ENCODE peak calls at places on chromosomes 6 and 20, in seven cellular contexts. V is HL-60, G is suprapubic skin, T is HCT116, O is sigmoid colon, B is spleen, Q is GM23338. S is an unnamed sample.

GRCh38 chr6:100768816-100769351 is 112.2 kb downstream of the ASCC3 start:
- DNase-seq in V (no peak), G (no peak), T (no peak), O (no peak), B (no peak), Q (no peak), S (no peak)

GRCh38 chr6:74574794-74575193 is 631.1 kb downstream of the COL12A1 start:
- DNase-seq in V (no peak), G (no peak), T (peak), O (no peak), B (no peak), Q (peak), S (no peak)

GRCh38 chr6:99184696-99185095 is 164.8 kb downstream of the FAXC start:
- DNase-seq in V (peak), G (no peak), T (no peak), O (no peak), B (no peak), Q (no peak), S (no peak)

GRCh38 chr6:145267076-145267867 is 468.0 kb downstream of the EPM2A start:
- DNase-seq in V (no peak), G (no peak), T (no peak), O (no peak), B (no peak), Q (peak), S (no peak)

GRCh38 chr6:115058414-115059211 is 715.8 kb upstream of the HS3ST5 start:
- DNase-seq in V (no peak), G (no peak), T (no peak), O (no peak), B (no peak), Q (no peak), S (no peak)

GRCh38 chr20:61803416-61803902 is 262.2 kb downstream of the TAF4 start:
- DNase-seq in V (no peak), G (no peak), T (no peak), O (no peak), B (peak), Q (no peak), S (no peak)

GRCh38 chr6:138250513-138251247 is 32.4 kb upstream of the PBOV1 start:
- DNase-seq in V (no peak), G (no peak), T (no peak), O (no peak), B (no peak), Q (no peak), S (peak)

GRCh38 chr20:4159765-4160490 is 144.6 kb upstream of the RNF24 start:
- DNase-seq in V (no peak), G (no peak), T (no peak), O (no peak), B (peak), Q (no peak), S (no peak)

GRCh38 chr6:14390805-14391204 is 273.2 kb downstream of the CD83 start:
- DNase-seq in V (no peak), G (no peak), T (no peak), O (no peak), B (no peak), Q (no peak), S (no peak)

GRCh38 chr6:109736273-109737031 is 45.4 kb downstream of the FIG4 start:
- DNase-seq in V (no peak), G (no peak), T (no peak), O (no peak), B (no peak), Q (peak), S (no peak)

GRCh38 chr20:14948416-14948815 is 611.0 kb upstream of the FLRT3 start:
- DNase-seq in V (no peak), G (no peak), T (no peak), O (no peak), B (no peak), Q (no peak), S (no peak)

GRCh38 chr20:51695574-51696303 is 72.5 kb downstream of the ATP9A start:
- DNase-seq in V (peak), G (no peak), T (no peak), O (no peak), B (no peak), Q (no peak), S (no peak)

GRCh38 chr6:138161434-138162103 is at the start of gene ARFGEF3:
- DNase-seq in V (no peak), G (no peak), T (no peak), O (no peak), B (peak), Q (peak), S (no peak)

GRCh38 chr20:1943267-1944002 is 48.2 kb downstream of the SIRPA start:
- DNase-seq in V (no peak), G (peak), T (no peak), O (peak), B (peak), Q (no peak), S (no peak)

GRCh38 chr6:101907356-101908217 is 514.1 kb downstream of the GRIK2 start:
- DNase-seq in V (no peak), G (no peak), T (no peak), O (no peak), B (no peak), Q (no peak), S (no peak)

GRCh38 chr20:12289476-12289875 is 371.8 kb downstream of the BTBD3 start:
- DNase-seq in V (peak), G (no peak), T (no peak), O (no peak), B (no peak), Q (no peak), S (no peak)

GRCh38 chr6:99547526-99547925 is 20.9 kb downstream of the CCNC start:
- DNase-seq in V (no peak), G (no peak), T (no peak), O (no peak), B (no peak), Q (no peak), S (no peak)

GRCh38 chr6:43215066-43215465 is 14.2 kb downstream of the DNPH1 start:
- DNase-seq in V (no peak), G (no peak), T (no peak), O (no peak), B (no peak), Q (no peak), S (no peak)

GRCh38 chr6:5999688-6000608 is 6.8 kb downstream of the NRN1 start:
- DNase-seq in V (no peak), G (no peak), T (no peak), O (no peak), B (peak), Q (peak), S (no peak)

GRCh38 chr6:91565207-91565606 is 978.3 kb upstream of the MAP3K7 start:
- DNase-seq in V (no peak), G (no peak), T (no peak), O (no peak), B (no peak), Q (no peak), S (no peak)

GRCh38 chr6:75368151-75368779 is 83.7 kb upstream of the TMEM30A start:
- DNase-seq in V (no peak), G (no peak), T (peak), O (peak), B (no peak), Q (peak), S (no peak)

GRCh38 chr20:10185741-10186558 is 32.7 kb upstream of the SNAP25 start:
- DNase-seq in V (no peak), G (no peak), T (no peak), O (no peak), B (no peak), Q (no peak), S (peak)

GRCh38 chr6:33205172-33206026 is 944 bp downstream of the HSD17B8 start:
- DNase-seq in V (no peak), G (no peak), T (peak), O (peak), B (peak), Q (peak), S (no peak)

GRCh38 chr6:42100029-42100901 is 42.2 kb downstream of the C6orf132 start:
- DNase-seq in V (no peak), G (no peak), T (no peak), O (no peak), B (no peak), Q (no peak), S (no peak)

GRCh38 chr6:23181301-23182110 is 612.1 kb downstream of the HDGFL1 start:
- DNase-seq in V (no peak), G (no peak), T (no peak), O (no peak), B (no peak), Q (no peak), S (no peak)

GRCh38 chr6:99816795-99817194 is 177.2 kb downstream of the MCHR2 start:
- DNase-seq in V (no peak), G (no peak), T (no peak), O (no peak), B (no peak), Q (no peak), S (no peak)

GRCh38 chr20:47189060-47189459 is 167.4 kb downstream of the ZMYND8 start:
- DNase-seq in V (no peak), G (no peak), T (no peak), O (no peak), B (no peak), Q (no peak), S (no peak)

GRCh38 chr6:14270925-14271791 is 153.6 kb downstream of the CD83 start:
- DNase-seq in V (peak), G (no peak), T (peak), O (no peak), B (no peak), Q (no peak), S (no peak)

GRCh38 chr20:33659341-33660034 is 2.6 kb upstream of the C20orf144 start:
- DNase-seq in V (no peak), G (no peak), T (no peak), O (peak), B (peak), Q (no peak), S (no peak)

GRCh38 chr20:23484081-23484480 is 6.8 kb upstream of the CST8 start:
- DNase-seq in V (no peak), G (no peak), T (no peak), O (no peak), B (no peak), Q (no peak), S (no peak)

GRCh38 chr6:92132446-92132845 is 1286.9 kb downstream of the EPHA7 start:
- DNase-seq in V (no peak), G (no peak), T (no peak), O (no peak), B (no peak), Q (no peak), S (no peak)

GRCh38 chr6:168292911-168293310 is 26.7 kb downstream of the DACT2 start:
- DNase-seq in V (no peak), G (no peak), T (no peak), O (no peak), B (no peak), Q (no peak), S (no peak)

GRCh38 chr20:57835053-57835452 is 125.2 kb upstream of the PMEPA1 start:
- DNase-seq in V (no peak), G (no peak), T (no peak), O (no peak), B (no peak), Q (no peak), S (no peak)

GRCh38 chr20:50690979-50691584 is at the start of gene RIPOR3:
- DNase-seq in V (no peak), G (no peak), T (no peak), O (peak), B (no peak), Q (peak), S (no peak)

GRCh38 chr6:149065658-149066556 is 251.6 kb upstream of the TAB2 start:
- DNase-seq in V (peak), G (no peak), T (no peak), O (no peak), B (peak), Q (no peak), S (no peak)

GRCh38 chr6:164412566-164412965 is 896.8 kb downstream of the C6orf118 start:
- DNase-seq in V (no peak), G (no peak), T (no peak), O (no peak), B (no peak), Q (no peak), S (no peak)

GRCh38 chr6:116615937-116616756 is at the start of gene RSPH4A:
- DNase-seq in V (peak), G (peak), T (peak), O (peak), B (peak), Q (peak), S (peak)
- TF ChIP-seq CTCF in V (no peak), G (no peak), T (no peak), O (no peak), B (no peak), Q (peak), S (no peak)

GRCh38 chr20:43915209-43916072 is 789 bp downstream of the TOX2 start:
- DNase-seq in V (no peak), G (no peak), T (no peak), O (no peak), B (no peak), Q (peak), S (no peak)
- TF ChIP-seq POLR2AphosphoS5 in V (no peak), G (no peak), T (no peak), O (no peak), B (no peak), Q (no peak), S (no peak)

DNA sequence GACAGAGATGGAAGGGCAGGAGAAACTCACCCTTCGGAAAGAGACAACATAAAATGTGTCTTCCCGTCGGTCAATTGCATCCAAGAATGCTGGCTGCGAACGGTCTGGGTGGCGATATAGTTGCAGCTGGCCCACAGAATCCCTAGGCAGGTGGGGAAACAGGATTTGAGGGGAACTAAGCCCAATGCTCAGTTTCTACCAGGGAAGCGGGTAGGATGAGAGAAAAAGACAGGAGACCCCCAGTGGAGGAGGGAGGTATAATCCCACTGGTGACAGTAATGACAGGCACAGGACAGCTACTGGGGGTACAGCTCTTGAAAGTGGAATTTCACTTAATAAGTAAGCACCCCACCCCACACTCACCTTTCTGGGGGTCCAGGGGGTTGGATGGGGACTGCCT is 7.5 kb upstream of the TNXB start:
- DNase-seq in V (no peak), G (no peak), T (no peak), O (no peak), B (no peak), Q (peak), S (no peak)
- TF ChIP-seq CTCF in V (peak), G (no peak), T (peak), O (no peak), B (peak), Q (peak), S (no peak)

DNA sequence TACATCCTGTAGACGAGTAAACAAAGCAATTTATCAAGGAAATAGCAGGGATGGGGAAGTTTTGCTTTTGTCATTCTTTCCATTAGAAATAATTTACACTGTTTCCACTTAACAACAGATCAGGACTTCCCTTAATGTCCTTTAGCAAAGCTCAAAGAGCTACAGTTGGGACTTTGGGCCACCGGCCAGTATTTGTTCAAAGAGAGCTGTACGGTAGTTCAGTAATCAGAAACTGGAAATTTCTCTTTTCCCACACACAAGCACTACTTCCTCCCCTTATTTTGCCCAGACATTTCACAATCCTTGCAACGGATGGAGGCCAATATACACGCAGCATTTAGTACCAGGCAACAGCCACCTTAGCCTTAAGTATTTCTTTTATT is 12.1 kb upstream of the HINT3 start:
- DNase-seq in V (peak), G (no peak), T (no peak), O (peak), B (no peak), Q (no peak), S (peak)
- TF ChIP-seq POLR2AphosphoS5 in V (no peak), G (no peak), T (no peak), O (no peak), B (no peak), Q (no peak), S (peak)

GRCh38 chr20:32466739-32467505 is 108.8 kb downstream of the ASXL1 start:
- DNase-seq in V (no peak), G (no peak), T (no peak), O (no peak), B (no peak), Q (no peak), S (no peak)
- TF ChIP-seq CTCF in V (no peak), G (no peak), T (no peak), O (no peak), B (no peak), Q (no peak), S (no peak)

GRCh38 chr20:36929691-36930090 is 21.8 kb downstream of the SAMHD1 start:
- DNase-seq in V (no peak), G (peak), T (no peak), O (no peak), B (no peak), Q (no peak), S (no peak)

GRCh38 chr20:36936341-36936740 is 15.2 kb downstream of the SAMHD1 start:
- DNase-seq in V (no peak), G (peak), T (no peak), O (no peak), B (peak), Q (no peak), S (no peak)

GRCh38 chr20:36929290-36929689 is 22.2 kb downstream of the SAMHD1 start:
- DNase-seq in V (no peak), G (peak), T (no peak), O (no peak), B (peak), Q (no peak), S (no peak)

GRCh38 chr20:36927704-36928103 is 23.8 kb downstream of the SAMHD1 start:
- DNase-seq in V (no peak), G (no peak), T (no peak), O (no peak), B (no peak), Q (no peak), S (no peak)

DNA sequence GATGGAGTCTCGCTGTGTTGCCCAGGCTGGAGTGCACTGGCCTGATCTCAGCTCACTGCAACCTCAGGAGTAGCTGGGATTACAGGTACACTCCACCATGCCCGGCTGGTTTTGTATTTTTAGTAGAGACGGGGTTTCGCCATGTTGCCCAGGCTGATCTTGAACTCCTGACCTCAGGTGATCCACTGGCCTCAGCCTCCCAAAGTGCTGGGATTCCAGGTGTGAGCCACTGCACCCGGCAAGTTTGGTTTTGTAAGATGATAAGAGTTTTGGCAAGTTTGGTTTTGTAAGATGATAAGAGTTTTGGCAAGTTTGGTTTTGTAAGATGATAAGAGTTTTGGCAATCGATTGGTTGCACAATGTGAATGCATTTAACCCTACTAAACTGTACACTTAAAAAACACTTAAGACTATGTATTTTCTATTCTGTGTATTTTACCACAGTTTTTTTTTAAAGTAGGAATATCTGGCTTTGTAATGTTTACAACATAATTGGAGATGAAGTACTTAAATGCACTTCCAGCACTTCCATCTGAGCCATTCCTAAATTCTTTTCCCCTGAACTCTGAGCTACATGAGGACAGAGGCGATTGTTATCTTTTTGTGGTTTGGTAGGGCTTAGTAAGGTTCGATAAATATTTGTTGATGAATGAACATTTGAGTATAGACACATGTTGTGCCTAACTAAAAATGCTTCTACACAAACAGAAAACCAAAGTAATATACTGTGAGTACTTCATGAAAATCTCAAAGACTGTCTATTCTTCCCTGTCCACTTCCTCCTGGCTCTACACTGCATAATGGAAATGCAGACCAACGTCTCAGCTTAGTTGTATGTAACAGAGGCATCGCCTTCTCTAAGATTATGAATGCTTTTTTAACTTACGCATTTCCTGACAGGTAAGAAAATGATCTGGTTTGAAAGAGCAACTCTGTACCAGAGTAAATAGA is 18.8 kb downstream of the SAMHD1 start:
- DNase-seq in V (no peak), G (no peak), T (no peak), O (no peak), B (peak), Q (no peak), S (no peak)
- TF ChIP-seq POLR2AphosphoS5 in V (no peak), G (no peak), T (no peak), O (no peak), B (no peak), Q (no peak), S (no peak)

GRCh38 chr6:167058261-167058660 is 59.1 kb downstream of the CEP43 start:
- DNase-seq in V (no peak), G (no peak), T (no peak), O (no peak), B (no peak), Q (no peak), S (no peak)
- TF ChIP-seq CTCF in V (no peak), G (no peak), T (no peak), O (no peak), B (no peak), Q (no peak), S (no peak)